ENCODE peak calls at places on chromosomes 5 and 9, in five cellular contexts. N, W, E, G and A are unnamed samples.
A peak's percentile ranks its signal among the peaks of the same experiment; 100 is the strongest.

GRCh38 chr5:157172408-157172807 is 6.3 kb upstream of the GARIN3 start:
- DNase-seq in E (no peak), W (no peak), G (peak; percentile 98), N (no peak), A (no peak)

GRCh38 chr9:136147890-136148714 is 29.4 kb upstream of the TMEM250 start:
- DNase-seq in N (no peak), E (peak; percentile 32), W (no peak), G (no peak), A (no peak)

GRCh38 chr9:16262467-16263261 is 607.8 kb downstream of the BNC2 start:
- DNase-seq in E (no peak), G (no peak), N (no peak), W (no peak), A (no peak)

GRCh38 chr9:106886111-106887046 is 23.4 kb downstream of the ZNF462 start:
- DNase-seq in N (no peak), G (no peak), W (no peak), E (no peak), A (no peak)

GRCh38 chr5:145362261-145362660 is 472.9 kb downstream of the PRELID2 start:
- DNase-seq in W (no peak), E (no peak), G (no peak), N (no peak), A (no peak)

GRCh38 chr5:125559296-125559695 is 812.9 kb upstream of the ZNF608 start:
- DNase-seq in N (peak; percentile 2), E (no peak), W (no peak), G (no peak), A (no peak)

GRCh38 chr9:79572032-79572890 is 496 bp downstream of the TLE4 start:
- DNase-seq in G (no peak), E (peak; percentile 16), W (peak; percentile 68), N (no peak), A (no peak)

GRCh38 chr9:106107716-106108115 is 413.4 kb downstream of the TMEM38B start:
- DNase-seq in W (no peak), E (no peak), N (no peak), G (no peak), A (no peak)

GRCh38 chr9:133268335-133269056 is 6.5 kb downstream of the ABO start:
- DNase-seq in W (no peak), N (no peak), E (no peak), G (no peak), A (no peak)

GRCh38 chr5:73030531-73030930 is 74.7 kb downstream of the FCHO2 start:
- DNase-seq in G (no peak), E (no peak), W (no peak), N (no peak), A (peak; percentile 90)

GRCh38 chr9:85258823-85259370 is 482.9 kb downstream of the AGTPBP1 start:
- DNase-seq in E (peak; percentile 8), G (peak; percentile 20), N (peak; percentile 63), W (peak; percentile 67), A (peak; percentile 71)

GRCh38 chr5:154945695-154946301 is 4.9 kb downstream of the MRPL22 start:
- DNase-seq in W (no peak), E (no peak), G (no peak), N (no peak), A (peak; percentile 44)

GRCh38 chr5:180802325-180803180 is at the start of gene MGAT1:
- DNase-seq in W (peak; percentile 90), N (no peak), E (peak; percentile 95), G (no peak), A (peak; percentile 82)

GRCh38 chr5:390571-391491 is 52.1 kb upstream of the EXOC3 start:
- DNase-seq in N (no peak), G (no peak), W (peak; percentile 45), E (no peak), A (no peak)

GRCh38 chr9:111598730-111599091 is 736 bp downstream of the PTGR1 start:
- DNase-seq in W (no peak), G (no peak), E (no peak), N (no peak), A (peak; percentile 8)

GRCh38 chr9:95512751-95513120 is 4.0 kb downstream of the PTCH1 start:
- DNase-seq in G (no peak), N (no peak), W (no peak), E (no peak), A (no peak)

GRCh38 chr9:114827658-114828360 is 22.0 kb upstream of the TNFSF15 start:
- DNase-seq in E (no peak), N (no peak), W (no peak), G (no peak), A (no peak)

GRCh38 chr5:14204785-14205321 is 61.7 kb downstream of the TRIO start:
- DNase-seq in G (no peak), N (no peak), W (no peak), E (no peak), A (no peak)

GRCh38 chr5:79924936-79925893 is 65.8 kb downstream of the MTX3 start:
- DNase-seq in W (no peak), G (no peak), E (no peak), N (no peak), A (peak; percentile 42)

GRCh38 chr5:27472000-27472763 is 433.8 kb upstream of the CDH9 start:
- DNase-seq in E (peak; percentile 66), G (peak; percentile 57), W (peak; percentile 54), N (no peak), A (peak; percentile 10)

GRCh38 chr5:146448783-146449519 is 1.8 kb downstream of the TCERG1 start:
- DNase-seq in N (no peak), G (no peak), W (no peak), E (no peak), A (no peak)

GRCh38 chr5:2749514-2750025 is 1.9 kb downstream of the IRX2 start:
- DNase-seq in N (no peak), G (no peak), W (no peak), E (no peak), A (no peak)

GRCh38 chr9:88889386-88889785 is 101.9 kb upstream of the S1PR3 start:
- DNase-seq in W (no peak), N (no peak), G (no peak), E (no peak), A (no peak)

GRCh38 chr5:166127766-166128565 is 2163.5 kb upstream of the WWC1 start:
- DNase-seq in E (no peak), G (no peak), N (no peak), W (no peak), A (no peak)

GRCh38 chr5:39373797-39374196 is 9.5 kb upstream of the C9 start:
- DNase-seq in G (no peak), W (no peak), N (no peak), E (no peak), A (no peak)

GRCh38 chr5:39369123-39369815 is 5.0 kb upstream of the C9 start:
- DNase-seq in E (no peak), W (no peak), N (no peak), G (no peak), A (no peak)

GRCh38 chr5:39367711-39368110 is 3.4 kb upstream of the C9 start:
- DNase-seq in E (no peak), N (no peak), W (no peak), G (no peak), A (no peak)

GRCh38 chr5:39371367-39371635 is 7.0 kb upstream of the C9 start:
- DNase-seq in G (no peak), N (no peak), E (no peak), W (no peak), A (no peak)

DNA sequence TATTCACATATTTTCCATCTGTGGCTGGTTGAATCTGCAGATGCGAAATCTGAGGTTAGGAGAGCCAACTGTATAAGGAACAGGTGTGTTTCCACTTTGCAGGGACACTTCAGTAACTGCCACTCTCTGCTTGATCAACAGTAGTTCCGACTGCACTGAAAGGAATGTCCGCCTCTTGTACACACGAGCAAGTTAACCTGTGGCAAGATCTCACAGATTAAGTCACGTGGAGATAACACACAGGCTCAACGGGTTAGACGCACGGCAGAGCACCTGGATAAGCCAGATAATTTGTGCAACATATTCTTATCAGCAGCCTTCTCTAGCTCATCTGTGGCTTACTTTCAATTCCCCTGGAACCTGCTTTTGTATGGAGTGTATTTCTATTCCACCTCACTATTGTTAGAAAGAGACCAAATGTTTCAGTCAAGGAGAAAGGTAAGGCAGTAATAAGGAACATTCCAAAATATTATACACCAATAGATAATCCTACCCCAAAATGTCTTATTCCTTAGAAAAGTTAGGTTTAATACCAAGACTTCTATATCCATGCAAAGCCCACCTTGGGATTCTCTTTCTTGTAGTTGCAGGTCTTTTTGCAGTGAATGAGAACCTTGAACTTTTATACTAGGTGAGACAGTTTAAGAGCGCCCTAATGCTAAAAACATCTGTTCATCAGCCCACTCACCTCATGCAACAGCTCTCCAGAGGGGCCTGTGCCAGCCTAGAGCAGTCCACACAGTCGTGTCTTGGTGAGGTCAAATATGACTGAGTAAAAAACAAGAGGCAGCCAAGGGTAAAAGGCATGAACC is 6.5 kb upstream of the C9 start:
- DNase-seq in E (no peak), G (no peak), W (no peak), N (no peak), A (peak; percentile 19)
- TF ChIP-seq JUND in E (no peak), G (no peak), W (no peak), N (no peak), A (no peak)

GRCh38 chr5:40798012-40798855 is at the start of gene PRKAA1:
- DNase-seq in G (peak; percentile 20), W (peak; percentile 95), E (peak; percentile 94), N (peak; percentile 61), A (peak; percentile 80)

GRCh38 chr5:40799248-40799647 is 1.1 kb upstream of the PRKAA1 start:
- DNase-seq in N (no peak), E (no peak), W (no peak), G (no peak), A (no peak)

GRCh38 chr5:40797273-40798011 is 732 bp downstream of the PRKAA1 start:
- DNase-seq in W (peak; percentile 82), E (peak; percentile 83), G (peak; percentile 16), N (peak; percentile 24), A (peak; percentile 70)

GRCh38 chr5:40798856-40799210 is 659 bp upstream of the PRKAA1 start:
- DNase-seq in W (no peak), G (no peak), E (no peak), N (no peak), A (no peak)

DNA sequence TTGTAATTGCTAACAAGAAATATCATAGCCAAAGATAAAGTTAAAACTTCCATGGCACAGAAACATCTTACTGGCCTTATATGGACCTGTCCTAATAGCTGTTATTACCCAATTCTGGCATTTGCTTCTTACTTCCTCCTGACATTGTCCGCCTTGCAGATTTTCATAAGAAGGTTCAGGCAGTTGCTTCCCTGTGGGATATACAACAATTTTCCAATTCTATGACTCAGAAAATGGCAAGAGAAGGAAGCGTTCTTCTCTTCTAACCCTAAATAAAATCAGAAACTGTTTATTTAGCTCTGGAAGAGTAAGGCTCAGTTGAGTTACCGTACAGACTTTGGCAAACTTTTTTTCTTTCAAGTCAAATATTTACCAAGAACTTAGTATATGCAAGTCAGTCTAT is 1.7 kb downstream of the PRKAA1 start:
- DNase-seq in W (no peak), E (no peak), N (no peak), G (no peak), A (peak; percentile 9)
- TF ChIP-seq JUND in W (no peak), E (no peak), N (no peak), G (no peak), A (no peak)

GRCh38 chr9:129688285-129689043 is 23.0 kb downstream of the PRRX2 start:
- DNase-seq in N (no peak), W (no peak), G (no peak), E (no peak), A (no peak)
- TF ChIP-seq JUND in N (no peak), W (no peak), G (no peak), E (no peak), A (no peak)

DNA sequence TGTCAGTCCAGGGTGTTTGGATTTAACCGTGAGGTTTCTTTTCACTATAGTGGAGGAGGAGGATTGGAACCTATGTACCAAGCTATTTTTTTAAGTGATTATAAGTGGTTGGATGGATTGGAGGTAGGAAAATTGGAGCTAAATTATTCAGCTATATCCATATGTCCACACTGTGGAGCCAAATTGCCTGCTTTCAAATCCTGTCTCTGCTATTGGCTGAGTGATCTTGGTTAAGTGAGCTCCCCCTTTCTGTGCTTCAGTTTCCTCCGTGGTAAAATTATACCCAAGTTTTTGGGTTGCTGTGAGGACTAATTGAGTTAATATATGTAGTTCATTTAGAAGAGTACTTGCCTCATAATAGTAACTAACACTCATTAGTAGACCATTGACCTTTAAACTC is 2.5 kb downstream of the CENPP start:
- DNase-seq in G (no peak), W (no peak), N (peak; percentile 42), E (no peak), A (peak; percentile 62)
- TF ChIP-seq JUND in G (no peak), W (no peak), N (no peak), E (no peak), A (no peak)